ENCODE peak calls at places on chromosome 17, in seven cellular contexts. One of them, this sample, is unnamed.

GRCh38 chr17:13592427-13592826 is 9.3 kb downstream of the HS3ST3A1 start:
- DNase-seq in SJCRH30: no peak
- DNase-seq in nephron progenitor cell: no peak
- DNase-seq in RWPE1: no peak
- DNase-seq in astrocyte: peak
- DNase-seq in type B pancreatic cell: no peak
- DNase-seq in Right ventricle myocardium superior: no peak
- DNase-seq in this sample: no peak

GRCh38 chr17:27379863-27380533 is 76.2 kb upstream of the KSR1 start:
- DNase-seq in RWPE1: peak
- DNase-seq in type B pancreatic cell: no peak
- DNase-seq in nephron progenitor cell: no peak
- DNase-seq in Right ventricle myocardium superior: peak
- DNase-seq in SJCRH30: peak
- DNase-seq in astrocyte: peak
- DNase-seq in this sample: no peak

GRCh38 chr17:57545836-57546305 is 199.2 kb downstream of the CCDC182 start:
- DNase-seq in RWPE1: no peak
- DNase-seq in nephron progenitor cell: peak
- DNase-seq in Right ventricle myocardium superior: no peak
- DNase-seq in type B pancreatic cell: no peak
- DNase-seq in SJCRH30: peak
- DNase-seq in astrocyte: no peak
- DNase-seq in this sample: no peak

GRCh38 chr17:48307814-48308411 is 122.1 kb downstream of the SKAP1 start:
- DNase-seq in SJCRH30: peak
- DNase-seq in type B pancreatic cell: no peak
- DNase-seq in RWPE1: peak
- DNase-seq in nephron progenitor cell: peak
- DNase-seq in Right ventricle myocardium superior: peak
- DNase-seq in astrocyte: peak
- DNase-seq in this sample: no peak

GRCh38 chr17:36849871-36850348 is 87.4 kb upstream of the LHX1 start:
- DNase-seq in type B pancreatic cell: no peak
- DNase-seq in Right ventricle myocardium superior: no peak
- DNase-seq in SJCRH30: peak
- DNase-seq in astrocyte: peak
- DNase-seq in nephron progenitor cell: no peak
- DNase-seq in RWPE1: peak
- DNase-seq in this sample: peak

GRCh38 chr17:2158011-2158410 is 103.1 kb downstream of the HIC1 start:
- DNase-seq in nephron progenitor cell: no peak
- DNase-seq in Right ventricle myocardium superior: no peak
- DNase-seq in astrocyte: peak
- DNase-seq in type B pancreatic cell: no peak
- DNase-seq in SJCRH30: no peak
- DNase-seq in RWPE1: peak
- DNase-seq in this sample: no peak

GRCh38 chr17:41710472-41711090 is 1.6 kb upstream of the GAST start:
- DNase-seq in SJCRH30: no peak
- DNase-seq in type B pancreatic cell: no peak
- DNase-seq in Right ventricle myocardium superior: no peak
- DNase-seq in nephron progenitor cell: no peak
- DNase-seq in RWPE1: no peak
- DNase-seq in astrocyte: peak
- DNase-seq in this sample: no peak

GRCh38 chr17:19787733-19788357 is 39.7 kb upstream of the ALDH3A1 start:
- DNase-seq in type B pancreatic cell: no peak
- DNase-seq in RWPE1: no peak
- DNase-seq in astrocyte: no peak
- DNase-seq in Right ventricle myocardium superior: no peak
- DNase-seq in SJCRH30: peak
- DNase-seq in nephron progenitor cell: no peak
- DNase-seq in this sample: no peak

GRCh38 chr17:35747540-35748017 is 5.5 kb downstream of the GAS2L2 start:
- DNase-seq in Right ventricle myocardium superior: peak
- DNase-seq in SJCRH30: peak
- DNase-seq in nephron progenitor cell: peak
- DNase-seq in astrocyte: peak
- DNase-seq in type B pancreatic cell: no peak
- DNase-seq in RWPE1: peak
- DNase-seq in this sample: peak

GRCh38 chr17:69486779-69487637 is 72.5 kb downstream of the MAP2K6 start:
- DNase-seq in RWPE1: no peak
- DNase-seq in Right ventricle myocardium superior: no peak
- DNase-seq in type B pancreatic cell: no peak
- DNase-seq in astrocyte: no peak
- DNase-seq in nephron progenitor cell: no peak
- DNase-seq in SJCRH30: no peak
- DNase-seq in this sample: no peak

GRCh38 chr17:35376245-35376644 is 2.8 kb upstream of the SLFN11 start:
- DNase-seq in SJCRH30: no peak
- DNase-seq in nephron progenitor cell: no peak
- DNase-seq in astrocyte: no peak
- DNase-seq in Right ventricle myocardium superior: no peak
- DNase-seq in type B pancreatic cell: no peak
- DNase-seq in RWPE1: no peak
- DNase-seq in this sample: no peak

GRCh38 chr17:66548158-66548557 is 245.7 kb downstream of the PRKCA start:
- DNase-seq in Right ventricle myocardium superior: no peak
- DNase-seq in type B pancreatic cell: no peak
- DNase-seq in nephron progenitor cell: no peak
- DNase-seq in astrocyte: no peak
- DNase-seq in SJCRH30: no peak
- DNase-seq in RWPE1: no peak
- DNase-seq in this sample: no peak

GRCh38 chr17:27389542-27390140 is 66.6 kb upstream of the KSR1 start:
- DNase-seq in RWPE1: no peak
- DNase-seq in Right ventricle myocardium superior: no peak
- DNase-seq in type B pancreatic cell: no peak
- DNase-seq in astrocyte: no peak
- DNase-seq in nephron progenitor cell: no peak
- DNase-seq in SJCRH30: no peak
- DNase-seq in this sample: no peak